ENCODE peak calls at places on chromosome 16, in eight cellular contexts. N is upper lobe of right lung, P is colonic mucosa, Y is tibial nerve, A is left ventricle myocardium inferior, R is neural progenitor cell, T is MM.1S, M is esophagus squamous epithelium. L is an unnamed sample.

GRCh38 chr16:55759983-55760664 is 72.8 kb downstream of the CES1 start:
- DNase-seq in N (no peak), P (peak; percentile 32), Y (peak; percentile 12), A (peak; percentile 24), R (peak; percentile 87), T (no peak), M (no peak), L (no peak)

GRCh38 chr16:13935408-13935807 is 15.5 kb downstream of the ERCC4 start:
- DNase-seq in N (no peak), P (no peak), Y (no peak), A (no peak), R (peak; percentile 66), T (no peak), M (no peak), L (no peak)

GRCh38 chr16:22969567-22969966 is 155.6 kb downstream of the HS3ST2 start:
- DNase-seq in N (no peak), P (no peak), Y (no peak), A (no peak), R (no peak), T (no peak), M (no peak), L (no peak)

GRCh38 chr16:72422308-72422897 is 250.4 kb upstream of the PMFBP1 start:
- DNase-seq in N (no peak), P (no peak), Y (no peak), A (no peak), R (no peak), T (no peak), M (no peak), L (no peak)

GRCh38 chr16:22692916-22693646 is 120.9 kb upstream of the HS3ST2 start:
- DNase-seq in N (no peak), P (no peak), Y (no peak), A (no peak), R (no peak), T (no peak), M (no peak), L (no peak)

GRCh38 chr16:24198807-24199533 is 57.2 kb upstream of the CACNG3 start:
- DNase-seq in N (no peak), P (no peak), Y (no peak), A (no peak), R (no peak), T (no peak), M (no peak), L (no peak)

GRCh38 chr16:76879420-76879819 is 311.6 kb upstream of the MON1B start:
- DNase-seq in N (no peak), P (no peak), Y (no peak), A (no peak), R (no peak), T (no peak), M (no peak), L (no peak)

GRCh38 chr16:88505405-88506082 is 52.5 kb downstream of the ZFPM1 start:
- DNase-seq in N (peak; percentile 80), P (peak; percentile 94), Y (no peak), A (no peak), R (no peak), T (no peak), M (no peak), L (peak; percentile 73)

GRCh38 chr16:48014349-48015135 is 141.3 kb downstream of the ABCC12 start:
- DNase-seq in N (no peak), P (no peak), Y (no peak), A (no peak), R (peak; percentile 52), T (no peak), M (no peak), L (no peak)

GRCh38 chr16:87698676-87699179 is 67.1 kb downstream of the KLHDC4 start:
- DNase-seq in N (no peak), P (no peak), Y (no peak), A (no peak), R (no peak), T (no peak), M (no peak), L (no peak)

GRCh38 chr16:24929409-24929808 is 83.6 kb downstream of the SLC5A11 start:
- DNase-seq in N (no peak), P (no peak), Y (no peak), A (no peak), R (no peak), T (no peak), M (no peak), L (no peak)

GRCh38 chr16:71203631-71204030 is 26.9 kb downstream of the HYDIN start:
- DNase-seq in N (no peak), P (no peak), Y (no peak), A (no peak), R (no peak), T (no peak), M (no peak), L (no peak)

GRCh38 chr16:10122546-10122945 is 59.7 kb downstream of the GRIN2A start:
- DNase-seq in N (no peak), P (no peak), Y (no peak), A (no peak), R (peak; percentile 16), T (no peak), M (no peak), L (no peak)

GRCh38 chr16:75202069-75202590 is 4.8 kb downstream of the CTRB2 start:
- DNase-seq in N (peak; percentile 32), P (no peak), Y (no peak), A (no peak), R (no peak), T (no peak), M (no peak), L (no peak)

GRCh38 chr16:72025404-72026114 is 17.0 kb downstream of the DHODH start:
- DNase-seq in N (no peak), P (no peak), Y (no peak), A (no peak), R (no peak), T (no peak), M (no peak), L (no peak)

DNA sequence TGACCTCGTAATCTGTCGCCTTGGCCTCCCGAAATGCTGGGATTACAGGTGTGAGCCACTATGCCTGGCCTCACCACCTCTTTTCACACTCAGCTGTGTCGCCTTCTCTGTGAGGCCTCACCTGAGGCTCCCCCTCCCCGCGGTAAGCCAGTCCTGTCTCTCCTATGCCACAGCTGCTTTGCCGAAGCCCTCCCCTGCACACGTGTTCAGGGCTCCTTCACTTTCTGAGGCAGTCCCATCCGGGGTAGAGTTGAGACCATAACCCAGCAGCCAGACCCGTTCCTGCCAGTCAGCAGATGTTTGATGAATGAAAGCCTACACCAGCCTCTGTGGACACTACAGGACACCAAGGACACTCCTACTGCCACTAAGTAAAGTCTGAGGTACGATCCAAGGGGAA is 10.6 kb downstream of the USP7 start:
- DNase-seq in N (no peak), P (no peak), Y (no peak), A (no peak), R (no peak), T (no peak), M (no peak), L (no peak)
- H3K4me1 ChIP-seq in N (peaks cover 69% of the 10 kb centered on the region), P (peaks cover 45% of the 10 kb centered on the region), Y (no peaks in the 10 kb centered on the region), A (peaks cover 92% of the 10 kb centered on the region), R (peaks cover 40% of the 10 kb centered on the region), T (peaks cover 63% of the 10 kb centered on the region), M (peaks cover 80% of the 10 kb centered on the region), L (peaks cover 83% of the 10 kb centered on the region)

GRCh38 chr16:56950051-56950450 is 11.7 kb upstream of the CETP start:
- DNase-seq in N (no peak), P (no peak), Y (no peak), A (no peak), R (no peak), T (no peak), M (no peak), L (no peak)
- TF ChIP-seq CTCF in N (no peak), P (no peak), Y (no peak), A (no peak), R (no peak), T (no peak), M (no peak), L (no peak)

DNA sequence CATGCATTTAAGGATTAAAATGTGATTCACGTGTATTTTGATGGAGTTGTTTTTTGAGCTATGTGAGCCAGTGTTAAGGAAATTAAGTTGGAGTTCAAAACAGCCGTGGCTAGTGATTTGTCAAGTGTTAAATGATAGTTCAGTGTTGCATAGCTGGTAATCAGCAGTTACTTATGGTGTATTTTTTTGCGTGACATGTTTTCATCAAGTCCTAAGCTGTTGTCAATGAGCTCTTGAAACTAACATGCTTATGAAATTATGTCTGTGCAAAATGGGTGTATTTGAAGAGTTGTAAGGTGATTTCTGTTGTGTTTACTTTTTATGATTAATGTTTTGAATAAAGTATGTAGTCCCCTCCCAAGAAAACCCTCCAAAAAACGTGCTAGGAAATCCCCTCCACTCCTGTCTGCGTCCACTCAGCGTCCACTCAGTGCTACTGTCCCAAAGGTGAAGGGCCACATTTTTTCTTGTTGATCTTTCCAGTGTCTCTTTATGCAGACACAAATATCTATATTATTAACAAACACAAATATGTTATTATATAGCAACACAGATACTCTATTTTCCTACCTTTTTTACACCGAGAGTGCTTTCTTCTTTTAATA is 30.0 kb downstream of the USP10 start:
- DNase-seq in N (no peak), P (no peak), Y (no peak), A (no peak), R (no peak), T (no peak), M (no peak), L (no peak)
- H3K4me1 ChIP-seq in N (peaks cover 38% of the 10 kb centered on the region), P (peaks cover 31% of the 10 kb centered on the region), Y (no peaks in the 10 kb centered on the region), A (peaks cover 70% of the 10 kb centered on the region), R (peaks cover 23% of the 10 kb centered on the region), T (peaks cover 5% of the 10 kb centered on the region), M (peaks cover 40% of the 10 kb centered on the region), L (peaks cover 20% of the 10 kb centered on the region)

DNA sequence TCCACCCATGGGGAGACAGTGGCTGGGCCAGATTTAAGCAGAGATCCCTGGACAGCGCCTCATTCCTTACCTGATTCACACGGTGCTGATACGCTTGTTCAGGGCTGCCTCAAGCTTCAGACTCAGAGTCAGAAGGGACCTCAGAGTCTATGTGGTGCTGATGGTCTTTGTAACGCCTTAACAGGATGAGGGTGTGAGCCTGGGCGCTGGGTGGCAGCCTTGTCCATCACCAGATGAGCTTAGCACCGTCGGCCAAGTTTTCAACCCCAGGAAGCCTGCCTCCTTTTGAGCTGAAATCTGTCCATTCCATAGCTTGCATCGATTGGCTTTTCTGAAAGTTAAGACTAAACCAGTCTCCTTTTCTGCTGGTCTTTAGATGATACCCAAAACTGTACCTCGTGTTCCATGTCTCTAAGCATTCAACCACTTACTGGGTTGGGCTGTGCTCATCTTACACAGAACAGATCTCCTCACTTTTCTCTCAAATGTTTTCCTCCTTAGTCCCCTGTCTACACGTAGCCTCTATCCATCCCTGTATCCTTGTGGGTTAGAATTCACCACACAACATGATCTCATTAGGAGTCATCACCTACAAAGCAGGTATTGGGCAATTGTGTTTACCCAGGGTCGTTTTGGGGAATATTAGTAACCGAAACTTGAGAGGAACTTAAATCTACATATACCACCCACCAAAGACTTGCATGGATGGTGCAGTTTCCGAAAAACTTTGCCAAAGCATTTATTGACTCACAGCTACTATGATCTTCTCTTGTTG is 573.4 kb downstream of the CDH13 start:
- DNase-seq in N (no peak), P (no peak), Y (no peak), A (no peak), R (peak; percentile 43), T (no peak), M (no peak), L (no peak)
- TF ChIP-seq CTCF in N (no peak), P (no peak), Y (peak; percentile 27), A (peak; percentile 41), R (peak; percentile 27), T (no peak), M (no peak), L (no peak)